ENCODE peak calls at places on chromosomes 1 and 21, in six cellular contexts. O, V, C, K, L and P are unnamed samples.

GRCh38 chr1:109466440-109467300 is at the start of gene SYPL2:
- DNase-seq in K (no peak), L (no peak), C (peak), O (no peak), V (no peak), P (no peak)

GRCh38 chr1:108066808-108067207 is 101.8 kb upstream of the VAV3 start:
- DNase-seq in C (no peak), L (no peak), K (no peak), V (no peak), O (no peak), P (no peak)

GRCh38 chr1:110495926-110496600 is 22.9 kb downstream of the KCNA10 start:
- DNase-seq in L (peak), C (peak), O (peak), V (peak), K (peak), P (peak)

GRCh38 chr1:205537386-205538018 is 33.0 kb downstream of the CDK18 start:
- DNase-seq in L (no peak), C (peak), V (no peak), O (no peak), K (no peak), P (no peak)

GRCh38 chr1:54252371-54252770 is 52.4 kb downstream of the MRPL37 start:
- DNase-seq in O (no peak), K (no peak), C (no peak), L (no peak), V (no peak), P (no peak)

GRCh38 chr1:157399984-157400382 is 152.3 kb downstream of the FCRL5 start:
- DNase-seq in K (no peak), O (peak), C (no peak), V (no peak), L (no peak), P (peak)

GRCh38 chr1:34684246-34684645 is 70.6 kb upstream of the GJB5 start:
- DNase-seq in C (peak), L (no peak), K (no peak), V (no peak), O (peak), P (no peak)

GRCh38 chr1:243254233-243254926 is 701 bp downstream of the CEP170 start:
- DNase-seq in O (peak), K (peak), L (peak), C (peak), V (peak), P (peak)

GRCh38 chr1:236064674-236065508 is at the start of gene NID1:
- DNase-seq in K (peak), L (peak), V (peak), O (no peak), C (peak), P (peak)
- TF ChIP-seq POLR2A in K (peak), L (no peak), V (no peak), O (no peak), C (no peak), P (no peak)

GRCh38 chr21:33388188-33388587 is 15.0 kb upstream of the IFNGR2 start:
- DNase-seq in O (peak), K (no peak), L (no peak), C (no peak), V (no peak), P (no peak)

GRCh38 chr21:33380483-33380998 is 22.7 kb upstream of the IFNGR2 start:
- DNase-seq in K (peak), L (no peak), C (no peak), O (peak), V (peak), P (peak)

GRCh38 chr21:33386222-33386784 is 16.9 kb upstream of the IFNGR2 start:
- DNase-seq in V (no peak), L (no peak), K (no peak), O (no peak), C (no peak), P (peak)

GRCh38 chr21:33384851-33385331 is 18.3 kb upstream of the IFNGR2 start:
- DNase-seq in O (no peak), L (no peak), C (no peak), V (no peak), K (no peak), P (no peak)

GRCh38 chr21:33383056-33383888 is 19.9 kb upstream of the IFNGR2 start:
- DNase-seq in K (peak), L (no peak), C (no peak), V (peak), O (peak), P (peak)
- TF ChIP-seq POLR2A in K (peak), L (peak), C (no peak), V (peak), O (peak), P (no peak)

GRCh38 chr1:234726359-234726836 is 116.4 kb upstream of the IRF2BP2 start:
- DNase-seq in K (peak), O (no peak), C (no peak), L (no peak), V (no peak), P (no peak)

GRCh38 chr1:234722904-234723588 is 113.1 kb upstream of the IRF2BP2 start:
- DNase-seq in K (peak), O (peak), V (no peak), C (no peak), L (no peak), P (peak)

GRCh38 chr1:234725177-234726132 is 115.5 kb upstream of the IRF2BP2 start:
- DNase-seq in C (no peak), O (no peak), V (no peak), L (no peak), K (peak), P (peak)

GRCh38 chr1:234722267-234722704 is 112.3 kb upstream of the IRF2BP2 start:
- DNase-seq in C (no peak), V (no peak), L (no peak), O (peak), K (no peak), P (no peak)

DNA sequence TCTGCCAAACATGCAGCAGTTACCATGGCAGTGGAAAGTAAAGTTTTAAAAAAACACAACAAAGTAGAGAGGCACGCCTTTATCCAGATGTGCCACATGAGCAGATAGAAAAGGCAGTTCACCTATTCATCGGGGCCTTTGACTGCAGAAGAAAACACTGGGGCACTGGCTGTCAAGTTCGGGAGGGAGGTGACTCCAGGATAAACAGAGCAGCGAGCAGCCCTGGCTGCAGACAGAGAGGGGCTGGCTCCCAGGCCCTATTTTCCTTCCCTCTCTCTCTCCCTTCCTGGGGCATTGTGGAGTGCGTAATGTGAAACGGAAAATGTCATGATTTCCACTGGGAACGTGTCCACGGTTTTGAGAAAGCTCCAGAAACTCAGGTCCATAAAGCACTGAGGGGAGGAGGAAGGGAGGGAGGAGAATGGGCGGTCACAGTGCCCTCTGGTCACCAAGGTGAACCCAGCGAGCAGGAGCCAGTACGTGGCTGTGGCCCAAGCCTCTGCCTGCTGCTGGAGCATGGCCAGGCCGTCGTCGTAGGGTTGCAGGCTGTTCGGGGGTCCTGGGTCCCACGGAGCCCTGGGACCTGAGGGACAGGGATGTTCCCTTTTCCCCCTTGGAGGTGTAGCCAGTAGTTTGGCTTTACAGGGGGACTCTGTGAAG is 114.7 kb upstream of the IRF2BP2 start:
- DNase-seq in V (no peak), K (peak), O (no peak), L (no peak), C (no peak), P (no peak)
- TF ChIP-seq POLR2A in V (no peak), K (no peak), O (peak), L (no peak), C (no peak), P (peak)

GRCh38 chr21:42724226-42724920 is 71.0 kb downstream of the PDE9A start:
- DNase-seq in V (no peak), O (peak), K (peak), L (no peak), C (no peak), P (no peak)
- TF ChIP-seq POLR2A in V (no peak), O (no peak), K (no peak), L (no peak), C (no peak), P (no peak)

GRCh38 chr1:39573736-39574624 is 2.6 kb downstream of the PABPC4 start:
- DNase-seq in O (peak), K (peak), V (no peak), C (no peak), L (no peak), P (peak)
- TF ChIP-seq POLR2A in O (no peak), K (no peak), V (no peak), C (no peak), L (peak), P (no peak)

GRCh38 chr1:35764283-35764682 is 5.5 kb downstream of the CLSPN start:
- DNase-seq in L (no peak), K (no peak), V (no peak), C (no peak), O (no peak), P (no peak)

GRCh38 chr1:35768350-35769187 is 1.2 kb downstream of the CLSPN start:
- DNase-seq in O (peak), C (no peak), K (no peak), L (no peak), V (no peak), P (peak)

GRCh38 chr1:35769188-35769758 is 505 bp downstream of the CLSPN start:
- DNase-seq in V (peak), C (peak), L (peak), K (peak), O (peak), P (peak)

GRCh38 chr1:35773711-35774110 is 3.9 kb upstream of the CLSPN start:
- DNase-seq in L (no peak), O (no peak), K (peak), C (no peak), V (no peak), P (no peak)

DNA sequence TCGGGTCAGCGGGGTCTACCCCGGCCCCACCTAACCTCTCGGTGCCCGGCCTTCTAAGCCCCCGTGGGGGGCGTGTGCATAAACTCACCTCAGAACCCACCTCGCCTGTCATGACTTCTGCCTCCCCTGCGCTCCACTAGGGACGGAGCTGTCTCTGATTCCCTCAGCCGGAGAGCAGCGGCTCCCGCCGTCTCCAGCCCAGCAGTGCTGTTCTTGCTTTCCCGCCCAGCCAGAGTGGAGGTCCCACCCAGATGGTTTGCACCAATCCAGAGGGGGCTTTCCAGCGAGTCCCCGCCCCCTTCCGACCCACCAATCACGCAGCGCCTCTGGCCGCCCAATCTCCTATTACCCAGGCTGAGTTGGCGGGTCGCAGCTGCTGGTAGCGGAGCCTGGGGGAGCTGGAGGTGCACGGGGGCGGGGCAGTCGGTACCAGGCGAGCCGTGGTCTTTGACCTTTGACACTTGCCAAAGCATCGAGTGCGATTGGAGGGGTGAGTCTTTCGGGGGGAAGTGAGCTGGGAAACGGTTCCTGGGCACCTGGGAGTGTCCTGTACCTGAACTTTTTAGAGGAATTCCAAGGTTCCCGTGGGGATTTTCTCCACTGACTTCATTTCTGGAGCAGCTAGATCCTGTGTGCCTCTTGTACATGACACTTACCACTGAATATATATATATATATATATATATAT is at the start of gene CLSPN:
- DNase-seq in V (peak), K (peak), C (peak), O (peak), L (peak), P (peak)
- TF ChIP-seq POLR2A in V (peak), K (peak), C (peak), O (peak), L (peak), P (peak)

DNA sequence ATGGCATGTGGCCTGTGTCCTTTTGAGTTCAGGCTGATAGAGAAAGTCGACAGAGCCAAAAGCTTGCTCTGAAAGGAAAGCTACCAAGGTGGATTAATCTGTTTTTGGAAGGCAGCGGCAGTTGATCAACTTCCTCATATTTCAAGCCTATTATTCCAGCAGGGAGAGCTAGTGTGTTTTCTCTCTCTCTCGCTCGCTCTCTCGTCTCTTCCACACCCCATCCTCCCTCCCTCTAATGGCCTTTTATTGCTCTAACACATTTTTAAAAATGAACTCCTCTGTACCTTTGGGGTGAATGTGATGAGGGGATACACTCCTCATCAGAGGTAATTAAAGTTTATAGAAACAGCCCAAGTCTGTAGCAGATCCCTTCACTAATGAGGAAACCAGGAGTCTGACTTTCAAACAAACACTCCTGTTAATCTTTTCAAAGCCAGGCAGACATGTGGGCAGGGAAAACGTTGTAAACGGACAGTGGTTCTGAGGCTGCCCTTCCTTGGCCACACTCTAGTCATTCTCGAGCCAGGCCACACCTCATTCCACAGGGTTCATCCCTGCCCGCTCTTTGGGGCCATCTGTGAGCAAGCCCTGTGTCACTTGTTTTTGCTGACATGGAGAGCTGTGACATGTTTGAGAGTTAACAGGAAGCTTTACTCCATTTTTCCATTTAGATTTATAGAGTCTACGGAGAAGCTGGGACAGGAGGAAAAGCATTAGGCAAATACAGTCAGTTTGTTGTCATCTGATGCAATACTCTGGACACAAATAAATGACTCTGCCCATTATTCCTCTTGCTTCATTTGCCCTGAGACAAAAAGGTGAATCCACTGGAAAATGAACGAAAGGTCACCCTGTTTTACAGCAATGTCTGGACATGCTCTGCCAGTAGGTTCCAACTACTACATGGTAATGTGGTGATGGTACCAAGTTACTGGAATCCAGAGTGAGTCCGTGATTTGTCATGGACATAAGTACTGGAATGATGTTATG is 126.7 kb downstream of the CLIC6 start:
- DNase-seq in C (no peak), V (no peak), L (no peak), O (no peak), K (peak), P (no peak)
- TF ChIP-seq POLR2A in C (no peak), V (no peak), L (no peak), O (no peak), K (no peak), P (no peak)

GRCh38 chr1:88683516-88683847 is 591 bp upstream of the PKN2 start:
- DNase-seq in V (no peak), K (no peak), L (no peak), O (peak), C (no peak), P (peak)

GRCh38 chr1:88681223-88681622 is 2.9 kb upstream of the PKN2 start:
- DNase-seq in V (no peak), K (no peak), L (no peak), C (no peak), O (no peak), P (no peak)

GRCh38 chr1:88685239-88685604 is 1.1 kb downstream of the PKN2 start:
- DNase-seq in C (no peak), L (no peak), V (no peak), O (no peak), K (peak), P (peak)

GRCh38 chr1:88684482-88685238 is 587 bp downstream of the PKN2 start:
- DNase-seq in L (peak), C (peak), V (peak), O (peak), K (peak), P (peak)

DNA sequence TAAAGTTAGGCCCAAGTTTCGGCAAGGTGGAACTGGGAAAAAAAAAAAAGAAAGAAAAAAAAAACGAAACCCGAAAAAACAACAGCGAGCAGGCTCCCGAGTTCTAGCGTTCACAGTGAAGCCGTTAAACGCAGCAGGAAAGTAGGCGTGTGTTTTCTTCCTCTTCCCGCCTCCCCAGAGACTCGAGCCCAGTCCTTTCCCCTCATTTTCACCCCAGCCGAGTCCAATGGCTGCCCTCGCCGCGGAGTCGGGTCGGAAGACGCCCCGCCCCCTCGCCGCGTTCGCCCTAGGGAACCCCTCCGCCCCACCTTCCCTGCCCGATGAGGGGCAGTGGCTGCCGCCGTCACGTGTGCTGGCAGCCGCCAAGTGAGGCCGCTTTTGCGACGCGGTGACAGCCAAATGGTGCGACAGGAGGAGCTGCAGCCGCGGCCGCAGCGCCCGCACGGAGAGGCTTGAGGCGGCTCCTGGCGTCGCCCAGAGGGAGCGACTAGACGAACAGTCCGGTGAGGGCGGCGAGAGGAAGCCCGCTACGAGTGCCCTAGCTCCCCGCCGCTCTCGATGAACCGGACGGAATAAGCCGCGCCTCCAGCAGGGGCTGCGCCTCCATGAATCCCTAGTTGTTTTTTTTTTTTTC is at the start of gene PKN2:
- DNase-seq in V (peak), O (peak), K (peak), L (peak), C (peak), P (peak)
- TF ChIP-seq POLR2A in V (peak), O (peak), K (peak), L (peak), C (peak), P (peak)